ENCODE peak calls at places on chromosomes 12 and 14, in four cellular contexts. G, I, K and H are unnamed samples.

GRCh38 chr12:76284816-76285750 is 63.1 kb downstream of the BBS10 start:
- DNase-seq in G (no peak), I (peak), K (peak), H (no peak)

GRCh38 chr12:92156139-92156538 is 10.5 kb upstream of the BTG1 start:
- DNase-seq in G (no peak), I (no peak), K (no peak), H (no peak)

GRCh38 chr14:100648474-100649172 is 61.4 kb upstream of the BEGAIN start:
- DNase-seq in G (no peak), I (no peak), K (no peak), H (no peak)

GRCh38 chr14:102939820-102940561 is 17.5 kb downstream of the AMN start:
- DNase-seq in G (no peak), I (no peak), K (no peak), H (no peak)

GRCh38 chr12:68180792-68181744 is 21.5 kb upstream of the IFNG start:
- DNase-seq in G (no peak), I (no peak), K (no peak), H (no peak)

GRCh38 chr12:15855646-15856045 is 26.5 kb upstream of the STRAP start:
- DNase-seq in G (no peak), I (no peak), K (no peak), H (no peak)

GRCh38 chr14:68789798-68790655 is 2.8 kb downstream of the ZFP36L1 start:
- DNase-seq in G (no peak), I (no peak), K (no peak), H (no peak)

GRCh38 chr12:54214553-54215374 is 26.0 kb upstream of the SMUG1 start:
- DNase-seq in G (peak), I (peak), K (peak), H (peak)

GRCh38 chr14:30958555-30959407 is 66.7 kb upstream of the AP4S1 start:
- DNase-seq in G (no peak), I (no peak), K (no peak), H (no peak)

GRCh38 chr14:84485016-84485415 is 1044.9 kb upstream of the FLRT2 start:
- DNase-seq in G (no peak), I (no peak), K (no peak), H (no peak)

GRCh38 chr12:93466625-93467350 is 526 bp upstream of the MRPL42 start:
- DNase-seq in G (no peak), I (no peak), K (no peak), H (no peak)

GRCh38 chr14:72451081-72451972 is 442.6 kb downstream of the DPF3 start:
- DNase-seq in G (peak), I (no peak), K (no peak), H (no peak)

GRCh38 chr12:117028254-117028653 is 71.0 kb downstream of the TESC start:
- DNase-seq in G (no peak), I (no peak), K (no peak), H (no peak)

GRCh38 chr12:121990692-121991603 is 30.7 kb upstream of the BCL7A start:
- DNase-seq in G (peak), I (no peak), K (no peak), H (no peak)

GRCh38 chr14:106691601-106692291 is 1165.4 kb downstream of the TMEM121 start:
- DNase-seq in G (peak), I (peak), K (peak), H (peak)

GRCh38 chr12:3627336-3627735 is 125.6 kb downstream of the CRACR2A start:
- DNase-seq in G (no peak), I (no peak), K (no peak), H (no peak)

GRCh38 chr12:100229876-100230275 is 29.3 kb downstream of the ACTR6 start:
- DNase-seq in G (no peak), I (no peak), K (no peak), H (no peak)

GRCh38 chr14:52553002-52553670 is 500 bp downstream of the GPR137C start:
- DNase-seq in G (no peak), I (peak), K (no peak), H (peak)

GRCh38 chr12:76308866-76309265 is 39.3 kb downstream of the BBS10 start:
- DNase-seq in G (no peak), I (no peak), K (no peak), H (no peak)

GRCh38 chr12:120799417-120800045 is 73.9 kb downstream of the ACADS start:
- DNase-seq in G (peak), I (no peak), K (peak), H (no peak)

GRCh38 chr12:52945389-52946232 is 3.3 kb upstream of the KRT18 start:
- DNase-seq in G (no peak), I (peak), K (peak), H (peak)

GRCh38 chr14:91277546-91278382 is 33.3 kb upstream of the GPR68 start:
- DNase-seq in G (no peak), I (no peak), K (no peak), H (no peak)

GRCh38 chr12:123056053-123056452 is 75.6 kb downstream of the ARL6IP4 start:
- DNase-seq in G (no peak), I (no peak), K (no peak), H (peak)

GRCh38 chr14:22557846-22558220 is 31.2 kb downstream of the DAD1 start:
- DNase-seq in G (no peak), I (no peak), K (no peak), H (no peak)

GRCh38 chr12:93793983-93794382 is 116.8 kb downstream of the CRADD start:
- DNase-seq in G (no peak), I (no peak), K (no peak), H (no peak)

GRCh38 chr12:57611116-57611809 is at the start of gene ARHGEF25:
- DNase-seq in G (no peak), I (peak), K (peak), H (peak)

GRCh38 chr12:49693931-49694439 is 13.2 kb downstream of the FMNL3 start:
- DNase-seq in G (no peak), I (no peak), K (no peak), H (no peak)

GRCh38 chr12:6684609-6685008 is 4.6 kb downstream of the ZNF384 start:
- DNase-seq in G (no peak), I (peak), K (peak), H (peak)

GRCh38 chr14:49774111-49774510 is 6.2 kb downstream of the KLHDC2 start:
- DNase-seq in G (no peak), I (no peak), K (no peak), H (no peak)

GRCh38 chr12:73892181-73892580 is 645.5 kb upstream of the ATXN7L3B start:
- DNase-seq in G (no peak), I (no peak), K (no peak), H (no peak)

GRCh38 chr12:9244894-9245293 is 36.7 kb upstream of the PZP start:
- DNase-seq in G (peak), I (no peak), K (peak), H (no peak)

GRCh38 chr12:89307665-89308253 is 44.5 kb downstream of the DUSP6 start:
- DNase-seq in G (no peak), I (no peak), K (no peak), H (no peak)

GRCh38 chr12:93777249-93777648 is 100.1 kb downstream of the CRADD start:
- DNase-seq in G (no peak), I (no peak), K (no peak), H (no peak)

GRCh38 chr14:84894254-84894653 is 635.7 kb upstream of the FLRT2 start:
- DNase-seq in G (no peak), I (no peak), K (no peak), H (no peak)

GRCh38 chr12:107593713-107594381 is 91.8 kb upstream of the PWP1 start:
- DNase-seq in G (peak), I (no peak), K (no peak), H (peak)

GRCh38 chr12:3365416-3366385 is 125.3 kb upstream of the PRMT8 start:
- DNase-seq in G (no peak), I (peak), K (no peak), H (no peak)

GRCh38 chr14:105335735-105336476 is 21.4 kb downstream of the PACS2 start:
- DNase-seq in G (no peak), I (no peak), K (no peak), H (no peak)

GRCh38 chr12:113066806-113067400 is 10.4 kb downstream of the DTX1 start:
- DNase-seq in G (no peak), I (no peak), K (no peak), H (no peak)

GRCh38 chr12:104741072-104741471 is 217.0 kb downstream of the SLC41A2 start:
- DNase-seq in G (no peak), I (no peak), K (no peak), H (no peak)
- TF ChIP-seq ETV6 in G (no peak), I (no peak), K (no peak), H (no peak)

DNA sequence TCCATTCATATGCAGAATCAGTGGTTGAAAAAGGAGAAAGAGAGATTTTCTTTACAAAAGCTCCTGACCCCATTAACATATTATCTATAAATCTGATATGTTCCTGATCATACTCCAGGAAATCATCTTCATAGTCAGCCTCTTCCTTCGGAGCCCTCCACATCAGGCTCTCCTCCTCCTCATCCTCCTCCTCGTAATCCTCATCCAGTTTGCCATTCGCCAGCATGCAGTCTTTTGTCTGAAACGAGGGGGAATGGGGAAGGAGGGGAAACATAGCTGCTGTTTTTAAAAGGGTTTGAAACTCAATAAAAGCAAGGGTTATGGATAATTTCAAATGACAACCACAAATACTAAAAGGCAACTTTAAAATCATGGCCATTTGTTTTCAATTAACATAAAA is 60.9 kb downstream of the DICER1 start:
- DNase-seq in G (no peak), I (no peak), K (no peak), H (no peak)
- TF ChIP-seq ETV6 in G (no peak), I (no peak), K (no peak), H (no peak)

GRCh38 chr14:61965030-61965745 is 203.0 kb downstream of the SNAPC1 start:
- DNase-seq in G (no peak), I (no peak), K (peak), H (no peak)
- TF ChIP-seq ETV6 in G (no peak), I (no peak), K (no peak), H (no peak)

GRCh38 chr14:29749327-29749726 is 178.3 kb downstream of the PRKD1 start:
- DNase-seq in G (no peak), I (no peak), K (no peak), H (no peak)

GRCh38 chr14:29740491-29740890 is 187.2 kb downstream of the PRKD1 start:
- DNase-seq in G (no peak), I (no peak), K (no peak), H (no peak)

GRCh38 chr14:29743566-29743965 is 184.1 kb downstream of the PRKD1 start:
- DNase-seq in G (no peak), I (no peak), K (no peak), H (no peak)

GRCh38 chr14:29741909-29742401 is 185.7 kb downstream of the PRKD1 start:
- DNase-seq in G (no peak), I (no peak), K (no peak), H (no peak)

DNA sequence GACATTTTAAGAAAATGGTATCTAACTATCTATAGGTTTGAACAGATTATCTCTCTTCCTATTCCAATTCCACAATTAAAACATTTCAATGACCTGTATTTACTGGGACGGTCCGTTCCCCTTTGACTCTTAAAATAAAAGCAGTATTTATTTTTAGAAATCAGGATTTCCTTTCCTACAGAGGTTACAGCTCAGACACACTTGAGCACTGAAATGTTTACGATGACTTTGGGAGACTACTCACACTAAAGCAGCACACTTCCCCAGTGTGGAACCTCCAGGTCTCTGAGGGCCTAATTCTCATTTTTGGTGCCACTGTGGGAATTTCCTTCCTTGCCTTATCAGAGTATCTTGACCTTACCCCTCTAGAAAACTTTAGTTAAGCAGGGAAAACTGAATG is 181.8 kb downstream of the PRKD1 start:
- DNase-seq in G (no peak), I (no peak), K (no peak), H (no peak)
- TF ChIP-seq ETV6 in G (no peak), I (no peak), K (no peak), H (no peak)

GRCh38 chr14:34539407-34540180 is at the start of gene EAPP:
- DNase-seq in G (peak), I (peak), K (peak), H (peak)
- TF ChIP-seq ETV6 in G (no peak), I (no peak), K (peak), H (no peak)

GRCh38 chr14:65972346-65972745 is 513.8 kb upstream of the CCDC196 start:
- DNase-seq in G (no peak), I (no peak), K (no peak), H (no peak)

GRCh38 chr14:65981192-65981843 is 504.9 kb upstream of the CCDC196 start:
- DNase-seq in G (no peak), I (no peak), K (no peak), H (no peak)

GRCh38 chr14:65975865-65976264 is 510.3 kb upstream of the CCDC196 start:
- DNase-seq in G (no peak), I (no peak), K (no peak), H (no peak)

GRCh38 chr14:65972891-65973290 is 513.3 kb upstream of the CCDC196 start:
- DNase-seq in G (no peak), I (no peak), K (no peak), H (no peak)

DNA sequence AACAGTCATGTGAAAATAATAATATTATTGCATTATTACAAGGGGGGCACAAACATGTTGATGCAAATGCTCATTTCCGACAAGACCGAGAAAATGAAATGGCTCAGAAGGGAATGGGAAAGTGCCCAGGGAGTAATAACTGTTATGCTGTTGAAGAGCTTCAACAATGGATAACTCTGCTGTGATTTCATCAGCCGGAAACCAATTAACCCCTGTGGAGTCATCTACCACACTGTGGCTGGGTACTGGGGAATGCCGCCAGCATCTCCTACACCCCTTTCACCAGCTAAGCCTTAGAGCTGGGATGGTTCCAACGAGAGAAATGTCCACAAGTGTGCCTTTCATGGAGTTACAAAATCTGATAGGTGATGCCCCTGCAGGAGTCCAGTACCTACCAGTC is 509.4 kb upstream of the CCDC196 start:
- DNase-seq in G (no peak), I (no peak), K (no peak), H (no peak)
- TF ChIP-seq ETV6 in G (no peak), I (no peak), K (no peak), H (no peak)